ENCODE peak calls at places on chromosomes 11 and 22, in four cellular contexts. One of them, this sample, is unnamed.

GRCh38 chr11:34508514-34508913 is 5.1 kb downstream of the ELF5 start:
- DNase-seq in omental fat pad: no peak
- DNase-seq in GM13976: no peak
- DNase-seq in AG09319: no peak
- DNase-seq in this sample: no peak

GRCh38 chr11:110298298-110298765 is 1.9 kb upstream of the RDX start:
- DNase-seq in AG09319: no peak
- DNase-seq in GM13976: no peak
- DNase-seq in omental fat pad: no peak
- DNase-seq in this sample: no peak

GRCh38 chr11:1888347-1888753 is 3.3 kb downstream of the PRR33 start:
- DNase-seq in GM13976: no peak
- DNase-seq in omental fat pad: no peak
- DNase-seq in AG09319: no peak
- DNase-seq in this sample: no peak

GRCh38 chr11:57644748-57645715 is 4.7 kb downstream of the YPEL4 start:
- DNase-seq in GM13976: peak
- DNase-seq in omental fat pad: peak
- DNase-seq in AG09319: no peak
- DNase-seq in this sample: peak

GRCh38 chr11:35146074-35146521 is 7.1 kb downstream of the CD44 start:
- DNase-seq in AG09319: no peak
- DNase-seq in GM13976: peak
- DNase-seq in omental fat pad: no peak
- DNase-seq in this sample: peak

GRCh38 chr22:29450222-29450621 is 11.8 kb downstream of the RFPL1 start:
- DNase-seq in GM13976: no peak
- DNase-seq in omental fat pad: no peak
- DNase-seq in AG09319: no peak
- DNase-seq in this sample: no peak

GRCh38 chr22:46674367-46674781 is 54.2 kb downstream of the GRAMD4 start:
- DNase-seq in GM13976: peak
- DNase-seq in omental fat pad: peak
- DNase-seq in AG09319: no peak
- DNase-seq in this sample: peak

GRCh38 chr11:8015753-8016239 is 28.7 kb downstream of the EIF3F start:
- DNase-seq in AG09319: no peak
- DNase-seq in GM13976: no peak
- DNase-seq in omental fat pad: no peak
- DNase-seq in this sample: no peak

GRCh38 chr11:35747638-35748037 is 85.1 kb downstream of the TRIM44 start:
- DNase-seq in omental fat pad: no peak
- DNase-seq in AG09319: no peak
- DNase-seq in GM13976: no peak
- DNase-seq in this sample: no peak

GRCh38 chr22:23215294-23216204 is 35.2 kb downstream of the BCR start:
- DNase-seq in GM13976: no peak
- DNase-seq in omental fat pad: no peak
- DNase-seq in AG09319: no peak
- DNase-seq in this sample: no peak

GRCh38 chr22:48938741-48939140 is 888.9 kb downstream of the BRD1 start:
- DNase-seq in AG09319: no peak
- DNase-seq in omental fat pad: no peak
- DNase-seq in GM13976: no peak
- DNase-seq in this sample: no peak

GRCh38 chr22:48627203-48627602 is 1200.5 kb downstream of the BRD1 start:
- DNase-seq in omental fat pad: no peak
- DNase-seq in AG09319: no peak
- DNase-seq in GM13976: no peak
- DNase-seq in this sample: no peak

GRCh38 chr11:113475160-113475761 is at the start of gene DRD2:
- DNase-seq in GM13976: no peak
- DNase-seq in omental fat pad: no peak
- DNase-seq in AG09319: no peak
- DNase-seq in this sample: no peak

GRCh38 chr11:45928535-45929215 is 6.2 kb downstream of the LARGE2 start:
- DNase-seq in AG09319: no peak
- DNase-seq in GM13976: peak
- DNase-seq in omental fat pad: no peak
- DNase-seq in this sample: no peak

GRCh38 chr22:50530857-50531545 is 1.2 kb upstream of the TYMP start:
- DNase-seq in GM13976: peak
- DNase-seq in AG09319: no peak
- DNase-seq in omental fat pad: peak
- DNase-seq in this sample: peak

GRCh38 chr22:27476318-27476717 is 325.2 kb downstream of the MN1 start:
- DNase-seq in AG09319: no peak
- DNase-seq in GM13976: no peak
- DNase-seq in omental fat pad: no peak
- DNase-seq in this sample: no peak

GRCh38 chr11:57516061-57516443 is 550 bp upstream of the SLC43A1 start:
- DNase-seq in AG09319: no peak
- DNase-seq in omental fat pad: no peak
- DNase-seq in GM13976: no peak
- DNase-seq in this sample: no peak

GRCh38 chr11:130400793-130401483 is 27.5 kb downstream of the ADAMTS8 start:
- DNase-seq in GM13976: no peak
- DNase-seq in omental fat pad: no peak
- DNase-seq in AG09319: peak
- DNase-seq in this sample: no peak

GRCh38 chr22:21942407-21942895 is 10.2 kb downstream of the PPM1F start:
- DNase-seq in omental fat pad: no peak
- DNase-seq in AG09319: peak
- DNase-seq in GM13976: no peak
- DNase-seq in this sample: no peak

GRCh38 chr22:20114506-20115475 is 1.1 kb upstream of the RANBP1 start:
- DNase-seq in GM13976: no peak
- DNase-seq in AG09319: no peak
- DNase-seq in omental fat pad: no peak
- DNase-seq in this sample: no peak

GRCh38 chr11:2708757-2709281 is 9.0 kb upstream of the KCNQ1OT1 start:
- DNase-seq in GM13976: no peak
- DNase-seq in omental fat pad: no peak
- DNase-seq in AG09319: no peak
- DNase-seq in this sample: no peak

GRCh38 chr11:101444851-101445250 is 139.0 kb downstream of the TRPC6 start:
- DNase-seq in omental fat pad: no peak
- DNase-seq in GM13976: no peak
- DNase-seq in AG09319: no peak
- DNase-seq in this sample: no peak

GRCh38 chr22:27913162-27913741 is 5.8 kb downstream of the PITPNB start:
- DNase-seq in AG09319: no peak
- DNase-seq in omental fat pad: no peak
- DNase-seq in GM13976: no peak
- DNase-seq in this sample: peak

GRCh38 chr22:19723165-19723989 is at the start of gene GP1BB:
- DNase-seq in GM13976: peak
- DNase-seq in AG09319: no peak
- DNase-seq in omental fat pad: no peak
- DNase-seq in this sample: no peak

GRCh38 chr11:110857885-110858555 is 145.8 kb upstream of the ARHGAP20 start:
- DNase-seq in GM13976: no peak
- DNase-seq in omental fat pad: no peak
- DNase-seq in AG09319: peak
- DNase-seq in this sample: no peak

GRCh38 chr11:92111291-92111690 is 113.3 kb upstream of the FAT3 start:
- DNase-seq in GM13976: no peak
- DNase-seq in AG09319: no peak
- DNase-seq in omental fat pad: no peak
- DNase-seq in this sample: no peak

GRCh38 chr22:19430890-19431541 is 517 bp downstream of the HIRA start:
- DNase-seq in AG09319: no peak
- DNase-seq in GM13976: peak
- DNase-seq in omental fat pad: no peak
- DNase-seq in this sample: peak

GRCh38 chr11:128181090-128181485 is 406.3 kb downstream of the ETS1 start:
- DNase-seq in AG09319: no peak
- DNase-seq in GM13976: no peak
- DNase-seq in omental fat pad: no peak
- DNase-seq in this sample: no peak

GRCh38 chr11:6648505-6648904 is 7.1 kb downstream of the DCHS1 start:
- DNase-seq in AG09319: no peak
- DNase-seq in omental fat pad: no peak
- DNase-seq in GM13976: no peak
- DNase-seq in this sample: no peak

GRCh38 chr11:1120532-1121342 is 37.0 kb upstream of the MUC5AC start:
- DNase-seq in GM13976: no peak
- DNase-seq in omental fat pad: peak
- DNase-seq in AG09319: no peak
- DNase-seq in this sample: no peak

GRCh38 chr11:70523384-70524095 is 125.2 kb downstream of the CTTN start:
- DNase-seq in GM13976: no peak
- DNase-seq in omental fat pad: no peak
- DNase-seq in AG09319: no peak
- DNase-seq in this sample: no peak

GRCh38 chr11:32899423-32899822 is 6.8 kb downstream of the QSER1 start:
- DNase-seq in AG09319: no peak
- DNase-seq in GM13976: peak
- DNase-seq in omental fat pad: no peak
- DNase-seq in this sample: peak

GRCh38 chr11:121153472-121153871 is 52.4 kb downstream of the TECTA start:
- DNase-seq in AG09319: no peak
- DNase-seq in omental fat pad: no peak
- DNase-seq in GM13976: no peak
- DNase-seq in this sample: no peak

GRCh38 chr11:122791411-122791810 is 46.9 kb upstream of the CRTAM start:
- DNase-seq in omental fat pad: no peak
- DNase-seq in GM13976: no peak
- DNase-seq in AG09319: no peak
- DNase-seq in this sample: no peak

GRCh38 chr11:122789916-122790315 is 48.4 kb upstream of the CRTAM start:
- DNase-seq in AG09319: no peak
- DNase-seq in GM13976: no peak
- DNase-seq in omental fat pad: no peak
- DNase-seq in this sample: no peak

GRCh38 chr11:122786896-122787295 is 51.4 kb upstream of the CRTAM start:
- DNase-seq in AG09319: no peak
- DNase-seq in GM13976: no peak
- DNase-seq in omental fat pad: no peak
- DNase-seq in this sample: no peak

GRCh38 chr11:122791836-122792235 is 46.5 kb upstream of the CRTAM start:
- DNase-seq in GM13976: no peak
- DNase-seq in AG09319: no peak
- DNase-seq in omental fat pad: no peak
- DNase-seq in this sample: no peak

GRCh38 chr11:122788781-122789535 is 49.3 kb upstream of the CRTAM start:
- DNase-seq in AG09319: no peak
- DNase-seq in GM13976: no peak
- DNase-seq in omental fat pad: no peak
- DNase-seq in this sample: no peak
- TF ChIP-seq CTCF in AG09319: no peak
- TF ChIP-seq CTCF in GM13976: peak
- TF ChIP-seq CTCF in omental fat pad: no peak
- TF ChIP-seq CTCF in this sample: no peak

DNA sequence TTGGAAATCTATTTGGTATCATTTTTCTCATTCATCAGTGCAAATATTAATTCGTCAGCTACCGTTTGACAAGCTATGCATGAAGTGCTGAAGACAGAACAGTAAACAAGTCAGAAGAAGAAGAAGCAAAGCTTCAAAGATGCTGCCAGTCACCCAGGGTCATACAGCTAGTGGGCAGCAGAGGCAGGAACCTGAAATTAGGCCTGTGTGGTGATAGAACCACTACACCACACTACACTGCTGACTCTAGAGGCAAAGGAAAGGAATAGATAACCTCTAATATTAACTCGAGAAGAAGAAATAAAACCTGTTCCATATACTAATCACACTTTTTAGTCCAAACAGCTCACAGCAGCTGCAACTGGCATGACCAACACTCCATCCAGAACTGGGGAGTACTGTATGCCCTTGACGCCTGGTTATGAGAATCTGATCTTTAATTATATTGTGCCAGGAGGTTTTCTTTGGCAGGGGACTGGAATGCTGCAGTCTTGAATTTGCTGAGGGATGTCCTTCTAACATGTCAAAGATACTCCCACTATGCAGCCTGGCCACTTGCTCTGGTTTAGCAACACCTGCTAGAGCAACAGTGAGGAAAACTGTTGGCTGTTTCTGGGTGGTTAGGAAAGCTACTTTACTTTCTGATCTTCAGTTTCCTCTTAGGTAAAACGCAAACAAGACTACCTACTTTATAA is 73.0 kb downstream of the PAK1 start:
- DNase-seq in omental fat pad: no peak
- DNase-seq in GM13976: no peak
- DNase-seq in AG09319: no peak
- DNase-seq in this sample: no peak
- TF ChIP-seq CTCF in omental fat pad: no peak
- TF ChIP-seq CTCF in GM13976: no peak
- TF ChIP-seq CTCF in AG09319: no peak
- TF ChIP-seq CTCF in this sample: no peak

GRCh38 chr11:65559951-65560537 is 1.9 kb upstream of the LTBP3 start:
- DNase-seq in omental fat pad: no peak
- DNase-seq in AG09319: no peak
- DNase-seq in GM13976: no peak
- DNase-seq in this sample: no peak

GRCh38 chr11:65558002-65558784 is at the start of gene LTBP3:
- DNase-seq in AG09319: no peak
- DNase-seq in GM13976: peak
- DNase-seq in omental fat pad: no peak
- DNase-seq in this sample: peak

GRCh38 chr11:65557280-65558001 is 718 bp downstream of the LTBP3 start:
- DNase-seq in AG09319: no peak
- DNase-seq in GM13976: no peak
- DNase-seq in omental fat pad: no peak
- DNase-seq in this sample: no peak

GRCh38 chr11:65559535-65559934 is 1.4 kb upstream of the LTBP3 start:
- DNase-seq in omental fat pad: no peak
- DNase-seq in GM13976: no peak
- DNase-seq in AG09319: no peak
- DNase-seq in this sample: no peak

GRCh38 chr11:65558785-65559509 is 788 bp upstream of the LTBP3 start:
- DNase-seq in GM13976: no peak
- DNase-seq in AG09319: no peak
- DNase-seq in omental fat pad: no peak
- DNase-seq in this sample: no peak
- TF ChIP-seq CTCF in GM13976: no peak
- TF ChIP-seq CTCF in AG09319: no peak
- TF ChIP-seq CTCF in omental fat pad: no peak
- TF ChIP-seq CTCF in this sample: no peak

GRCh38 chr11:69270929-69271328 is 23.0 kb upstream of the MYEOV start:
- DNase-seq in omental fat pad: no peak
- DNase-seq in GM13976: no peak
- DNase-seq in AG09319: no peak
- DNase-seq in this sample: no peak
- TF ChIP-seq CTCF in omental fat pad: no peak
- TF ChIP-seq CTCF in GM13976: no peak
- TF ChIP-seq CTCF in AG09319: no peak
- TF ChIP-seq CTCF in this sample: no peak

DNA sequence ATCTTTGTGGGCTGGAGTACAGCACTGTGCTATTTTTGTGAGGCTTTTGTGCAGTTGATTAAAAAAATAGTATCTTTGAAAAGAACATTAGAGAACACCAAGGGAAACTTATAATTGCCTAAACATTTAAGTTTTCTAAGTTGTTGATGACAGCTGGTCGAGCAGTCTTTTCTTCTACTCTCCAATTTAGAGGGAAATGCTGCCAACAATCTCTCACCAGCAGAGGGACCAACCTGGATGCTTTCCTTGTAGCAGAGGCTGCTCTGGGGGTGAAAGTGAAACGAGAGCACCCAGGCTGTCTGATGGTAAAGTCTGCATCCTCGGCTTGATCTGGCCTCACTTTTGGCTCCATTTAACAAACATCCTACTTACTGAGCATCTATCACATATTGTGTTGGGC is 1286.5 kb upstream of the TENM4 start:
- DNase-seq in AG09319: no peak
- DNase-seq in omental fat pad: no peak
- DNase-seq in GM13976: peak
- DNase-seq in this sample: peak
- TF ChIP-seq CTCF in AG09319: no peak
- TF ChIP-seq CTCF in omental fat pad: no peak
- TF ChIP-seq CTCF in GM13976: peak
- TF ChIP-seq CTCF in this sample: peak